ENCODE peak calls at places on chromosomes 11 and 22, in five cellular contexts. S, C, K, T and W are unnamed samples.

GRCh38 chr11:45917286-45917622 is 423 bp downstream of the PEX16 start:
- DNase-seq in S (no peak), C (no peak), K (no peak), T (no peak), W (no peak)

GRCh38 chr11:78418584-78419211 is 1.1 kb upstream of the GAB2 start:
- DNase-seq in S (no peak), C (no peak), K (no peak), T (no peak), W (no peak)

GRCh38 chr11:8098361-8098760 is 17.4 kb downstream of the TUB start:
- DNase-seq in S (no peak), C (peak), K (no peak), T (no peak), W (no peak)

GRCh38 chr11:10298342-10298741 is 4.3 kb upstream of the SBF2 start:
- DNase-seq in S (no peak), C (peak), K (no peak), T (peak), W (no peak)

GRCh38 chr11:36492724-36493304 is 17.3 kb downstream of the TRAF6 start:
- DNase-seq in S (no peak), C (peak), K (no peak), T (peak), W (peak)

GRCh38 chr11:111691731-111692130 is 74.5 kb downstream of the PPP2R1B start:
- DNase-seq in S (no peak), C (no peak), K (no peak), T (no peak), W (no peak)

GRCh38 chr11:33933607-33934006 is 41.7 kb upstream of the LMO2 start:
- DNase-seq in S (no peak), C (no peak), K (no peak), T (no peak), W (no peak)

GRCh38 chr11:101048479-101048878 is 81.1 kb downstream of the PGR start:
- DNase-seq in S (no peak), C (no peak), K (no peak), T (no peak), W (no peak)

GRCh38 chr11:2314525-2315394 is 12.9 kb downstream of the TSPAN32 start:
- DNase-seq in S (no peak), C (peak), K (no peak), T (no peak), W (no peak)

GRCh38 chr11:133927690-133928627 is 28.8 kb downstream of the IGSF9B start:
- DNase-seq in S (peak), C (peak), K (peak), T (peak), W (peak)

GRCh38 chr11:10413268-10413667 is 41.8 kb upstream of the AMPD3 start:
- DNase-seq in S (no peak), C (no peak), K (no peak), T (peak), W (peak)

GRCh38 chr11:75142714-75143419 is 8.0 kb upstream of the SLCO2B1 start:
- DNase-seq in S (no peak), C (peak), K (no peak), T (peak), W (peak)

GRCh38 chr11:40716344-40717178 is 742.9 kb downstream of the LRRC4C start:
- DNase-seq in S (no peak), C (no peak), K (no peak), T (no peak), W (no peak)

GRCh38 chr11:131688056-131688693 is 317.8 kb downstream of the NTM start:
- DNase-seq in S (peak), C (peak), K (peak), T (peak), W (no peak)

GRCh38 chr11:45407226-45407625 is 121.1 kb upstream of the SYT13 start:
- DNase-seq in S (no peak), C (no peak), K (no peak), T (no peak), W (no peak)

GRCh38 chr22:24878969-24879368 is 67.5 kb downstream of the LHFPL7 start:
- DNase-seq in S (no peak), C (no peak), K (no peak), T (no peak), W (no peak)

GRCh38 chr22:19373450-19373849 is 58.1 kb downstream of the HIRA start:
- DNase-seq in S (no peak), C (no peak), K (no peak), T (no peak), W (no peak)

GRCh38 chr11:22730319-22730718 is 63.9 kb downstream of the GAS2 start:
- DNase-seq in S (no peak), C (no peak), K (no peak), T (peak), W (peak)

GRCh38 chr11:81869337-81870065 is 864.2 kb downstream of the FAM181B start:
- DNase-seq in S (no peak), C (peak), K (no peak), T (peak), W (no peak)

GRCh38 chr11:44709966-44710365 is 16.8 kb upstream of the TSPAN18 start:
- DNase-seq in S (no peak), C (peak), K (no peak), T (no peak), W (peak)

GRCh38 chr22:38267086-38267485 is 5.7 kb downstream of the TMEM184B start:
- DNase-seq in S (no peak), C (peak), K (no peak), T (no peak), W (no peak)

GRCh38 chr11:30424851-30425250 is 101.9 kb downstream of the ARL14EP start:
- DNase-seq in S (no peak), C (no peak), K (no peak), T (no peak), W (no peak)

GRCh38 chr11:12761029-12761428 is 86.8 kb downstream of the TEAD1 start:
- DNase-seq in S (no peak), C (peak), K (no peak), T (no peak), W (peak)

GRCh38 chr11:67280341-67280790 is 8.7 kb upstream of the ANKRD13D start:
- DNase-seq in S (no peak), C (no peak), K (no peak), T (no peak), W (no peak)

GRCh38 chr11:82719316-82719715 is 14.3 kb downstream of the FAM181B start:
- DNase-seq in S (no peak), C (no peak), K (no peak), T (no peak), W (no peak)

GRCh38 chr11:43129329-43129728 is 182.5 kb upstream of the API5 start:
- DNase-seq in S (no peak), C (no peak), K (no peak), T (no peak), W (no peak)

GRCh38 chr22:35037089-35037488 is 28.9 kb upstream of the ISX start:
- DNase-seq in S (no peak), C (no peak), K (no peak), T (peak), W (no peak)

GRCh38 chr11:86955674-86956522 is 703 bp upstream of the FZD4 start:
- DNase-seq in S (peak), C (peak), K (peak), T (peak), W (peak)

GRCh38 chr11:131591051-131591461 is 220.6 kb downstream of the NTM start:
- DNase-seq in S (no peak), C (peak), K (peak), T (no peak), W (no peak)

GRCh38 chr11:125404811-125405481 is 91.1 kb downstream of the FEZ1 start:
- DNase-seq in S (peak), C (peak), K (peak), T (peak), W (peak)

GRCh38 chr22:47059701-47060161 is 297.3 kb downstream of the TBC1D22A start:
- DNase-seq in S (no peak), C (peak), K (no peak), T (no peak), W (no peak)

GRCh38 chr11:129950319-129951034 is 52.2 kb downstream of the PRDM10 start:
- DNase-seq in S (no peak), C (peak), K (no peak), T (no peak), W (no peak)

GRCh38 chr22:39545310-39546063 is 12.9 kb upstream of the RPS19BP1 start:
- DNase-seq in S (peak), C (no peak), K (peak), T (no peak), W (no peak)

GRCh38 chr11:72309074-72309598 is 65.2 kb upstream of the PHOX2A start:
- DNase-seq in S (no peak), C (no peak), K (no peak), T (no peak), W (no peak)
- TF ChIP-seq CTCF in S (no peak), C (no peak), K (no peak), T (no peak), W (no peak)

DNA sequence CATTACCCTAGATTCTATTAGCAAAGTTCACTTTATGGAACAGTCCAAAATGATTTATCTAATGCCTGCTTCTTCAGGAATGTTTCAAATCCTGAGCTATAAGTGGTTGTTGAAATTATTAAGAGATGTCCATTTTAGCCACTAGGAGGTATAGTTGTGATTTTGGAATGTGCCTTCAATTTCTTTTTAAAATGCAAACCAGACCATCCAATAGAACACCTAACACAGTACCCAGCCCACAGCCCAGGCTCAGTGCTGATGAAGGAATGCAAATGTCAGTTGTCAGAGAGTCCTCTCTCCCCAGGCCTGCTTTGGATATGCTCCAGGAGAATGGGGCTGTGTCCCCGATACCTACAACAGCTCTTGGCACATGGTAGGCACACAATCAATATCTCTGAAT is 85.8 kb upstream of the E2F8 start:
- DNase-seq in S (no peak), C (peak), K (no peak), T (peak), W (peak)
- TF ChIP-seq CTCF in S (peak), C (peak), K (no peak), T (peak), W (peak)

GRCh38 chr11:102317099-102317767 is at the start of gene BIRC3:
- DNase-seq in S (peak), C (peak), K (peak), T (peak), W (peak)
- TF ChIP-seq CTCF in S (peak), C (peak), K (no peak), T (peak), W (no peak)

DNA sequence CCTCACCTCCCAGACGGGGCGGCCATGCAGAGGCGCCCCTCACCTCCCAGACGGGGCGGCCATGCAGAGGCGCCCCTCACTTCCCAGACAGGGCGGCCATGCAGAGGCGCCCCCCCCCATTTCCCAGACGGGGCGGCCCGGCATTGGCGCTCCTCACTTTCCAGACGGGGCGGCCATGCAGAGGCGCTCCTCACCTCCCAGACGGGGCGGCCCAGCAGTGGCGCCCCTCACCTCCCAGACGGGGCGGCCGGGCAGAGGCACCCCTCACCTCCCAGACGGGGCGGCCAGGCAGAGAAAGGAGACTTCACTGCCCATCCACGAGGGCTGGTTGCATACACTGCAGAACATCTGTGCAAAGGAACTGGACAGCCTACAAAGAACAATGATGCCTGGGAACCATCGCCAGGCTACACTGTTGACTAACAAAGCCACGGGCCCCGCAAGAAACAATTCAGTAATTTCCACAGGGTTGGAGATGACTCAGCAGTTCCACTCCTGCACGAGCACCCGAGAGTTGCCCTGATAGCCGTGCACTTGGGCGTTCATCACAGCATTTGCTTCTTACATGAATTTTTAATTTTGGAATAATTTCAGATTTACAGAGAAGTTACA is 58.7 kb downstream of the CTTN start:
- DNase-seq in S (no peak), C (peak), K (no peak), T (no peak), W (no peak)
- TF ChIP-seq CTCF in S (no peak), C (no peak), K (no peak), T (no peak), W (no peak)

DNA sequence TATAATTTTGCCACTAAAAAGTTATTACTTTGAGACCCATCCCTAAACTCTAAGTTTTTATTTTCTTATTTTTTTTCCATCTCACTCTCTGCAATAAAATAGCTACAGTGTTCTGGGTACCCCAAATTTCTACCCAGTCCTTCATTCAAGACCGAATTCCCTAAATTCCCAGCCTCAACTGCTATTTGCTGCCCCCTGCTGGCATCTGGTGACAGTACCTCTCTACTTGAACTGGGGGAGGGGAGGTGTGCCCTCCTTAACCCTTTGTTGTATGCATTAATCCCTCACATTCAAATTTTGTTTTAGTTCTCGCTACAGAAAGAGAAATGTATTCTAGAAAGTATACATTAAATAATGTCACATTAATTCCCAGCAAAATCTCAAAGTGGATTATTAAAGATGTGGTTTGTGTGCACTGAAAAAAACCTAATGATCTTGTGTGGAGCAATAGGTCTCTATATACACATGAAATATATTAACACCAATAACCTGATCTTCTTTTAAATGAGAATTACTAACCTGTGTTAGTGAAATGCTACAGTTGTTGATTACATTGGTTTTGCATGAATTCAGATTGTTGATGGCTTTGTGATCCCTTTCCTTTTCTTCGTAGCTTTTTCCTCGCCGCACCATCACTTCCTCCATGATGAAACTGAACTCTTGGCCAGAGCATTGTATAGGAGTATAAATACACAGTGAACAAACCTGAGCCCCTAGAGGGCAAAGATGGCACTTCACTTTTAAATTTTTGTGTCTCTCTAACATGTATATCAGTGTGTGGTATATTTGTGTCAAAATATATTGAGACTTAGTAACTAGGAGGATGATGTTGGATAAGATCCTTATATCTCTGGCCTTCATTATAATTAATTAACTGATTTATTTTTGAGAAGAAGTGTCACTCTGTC is 590.0 kb downstream of the METTL15 start:
- DNase-seq in S (peak), C (peak), K (peak), T (peak), W (peak)
- TF ChIP-seq CTCF in S (peak), C (peak), K (peak), T (peak), W (peak)

GRCh38 chr11:61347916-61348461 is 13.7 kb downstream of the CYB561A3 start:
- DNase-seq in S (no peak), C (no peak), K (no peak), T (no peak), W (no peak)
- TF ChIP-seq CTCF in S (no peak), C (no peak), K (no peak), T (no peak), W (no peak)